ENCODE peak calls at places on chromosomes 1 and 21, in six cellular contexts. V is NB4, Q is lung, K is stomach, X is WTC11, F is AG10803. C is an unnamed sample.

GRCh38 chr1:97875996-97876395 is 44.8 kb downstream of the DPYD start:
- DNase-seq in F (peak), K (no peak), X (no peak), Q (no peak), V (no peak), C (no peak)

GRCh38 chr1:162922196-162922595 is 61.2 kb upstream of the CCDC190 start:
- DNase-seq in K (no peak), F (peak), V (no peak), X (no peak), Q (no peak), C (no peak)

GRCh38 chr1:188027613-188028012 is 1198.9 kb downstream of the PLA2G4A start:
- DNase-seq in K (no peak), V (no peak), F (peak), Q (no peak), X (no peak), C (peak)

GRCh38 chr1:212771341-212771740 is 20.2 kb downstream of the NSL1 start:
- DNase-seq in X (no peak), V (no peak), Q (no peak), F (no peak), K (no peak), C (no peak)

GRCh38 chr1:150162862-150163706 is 13.4 kb downstream of the PLEKHO1 start:
- DNase-seq in K (peak), V (peak), F (peak), X (peak), Q (peak), C (peak)

GRCh38 chr1:81806432-81806770 is 5.7 kb downstream of the ADGRL2 start:
- DNase-seq in V (no peak), K (no peak), F (no peak), X (no peak), Q (no peak), C (no peak)

GRCh38 chr1:205528446-205528886 is 24.0 kb downstream of the CDK18 start:
- DNase-seq in Q (no peak), K (no peak), F (no peak), V (no peak), X (no peak), C (no peak)

GRCh38 chr1:154206212-154206611 is at the start of gene CFAP141:
- DNase-seq in X (no peak), K (no peak), F (no peak), V (peak), Q (no peak), C (no peak)

GRCh38 chr1:109730666-109731065 is 10.2 kb downstream of the GSTM3 start:
- DNase-seq in V (no peak), F (no peak), K (no peak), Q (no peak), X (no peak), C (no peak)

GRCh38 chr1:109732390-109732763 is 8.5 kb downstream of the GSTM3 start:
- DNase-seq in X (no peak), K (no peak), F (no peak), Q (no peak), V (no peak), C (no peak)

GRCh38 chr1:109728870-109729269 is 12.0 kb downstream of the GSTM3 start:
- DNase-seq in X (no peak), Q (no peak), F (no peak), V (no peak), K (peak), C (no peak)

GRCh38 chr1:109733235-109733634 is 7.6 kb downstream of the GSTM3 start:
- DNase-seq in X (no peak), V (no peak), F (no peak), Q (no peak), K (no peak), C (no peak)
- TF ChIP-seq CTCF in X (no peak), V (no peak), F (no peak), Q (no peak), K (no peak), C (no peak)

GRCh38 chr21:16072692-16073091 is 342.9 kb downstream of the USP25 start:
- DNase-seq in F (peak), Q (no peak), K (no peak), V (no peak), X (no peak), C (no peak)
- TF ChIP-seq CTCF in F (no peak), Q (no peak), K (no peak), V (no peak), X (no peak), C (no peak)

DNA sequence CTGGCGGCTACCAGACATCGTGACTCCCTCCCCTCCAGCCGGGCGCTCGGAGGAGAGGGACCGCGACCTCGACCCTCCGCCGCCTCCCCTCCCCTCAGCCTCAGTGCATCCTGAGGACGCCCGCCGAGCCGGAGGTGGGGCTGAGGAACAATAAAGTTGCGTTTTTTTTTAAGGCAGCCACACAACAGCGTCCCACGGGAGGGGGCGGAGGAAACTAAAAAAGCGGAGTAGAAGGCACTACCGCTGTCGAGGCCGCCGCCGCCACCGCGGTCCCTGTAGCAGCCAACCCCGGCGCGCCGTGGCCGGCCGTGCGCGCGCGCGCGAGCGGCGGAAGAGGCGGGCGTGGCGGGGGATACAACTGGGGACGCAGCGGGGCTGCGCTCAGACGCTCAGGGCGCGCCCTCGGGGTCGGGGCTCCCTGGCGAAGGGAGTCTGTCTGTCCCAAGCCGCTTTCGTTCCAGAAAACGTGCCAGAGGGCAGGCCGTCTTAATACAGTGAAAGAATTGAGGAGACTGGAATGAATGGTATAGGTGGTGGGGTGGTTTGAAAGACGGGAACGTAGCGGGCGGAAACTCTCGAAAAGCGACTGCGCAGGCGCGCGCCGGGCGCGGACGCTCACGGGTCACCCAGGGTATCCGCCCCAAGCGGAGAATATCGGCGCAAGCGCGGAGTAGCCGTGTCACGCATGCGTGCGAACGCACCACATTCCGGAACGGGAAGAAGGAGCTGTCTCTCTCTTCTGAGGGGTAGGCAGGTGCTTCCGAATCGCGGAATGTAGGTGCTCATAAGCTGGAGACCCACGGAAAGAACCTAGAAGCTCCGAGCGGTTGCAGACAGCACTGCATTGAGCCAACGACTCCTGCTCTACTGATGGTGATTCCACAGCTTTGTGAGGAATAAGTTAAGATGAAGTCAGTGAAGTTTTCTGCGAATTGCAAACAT is at the start of gene COP1:
- DNase-seq in Q (peak), K (peak), F (peak), X (peak), V (peak), C (peak)
- TF ChIP-seq CTCF in Q (no peak), K (no peak), F (no peak), X (no peak), V (no peak), C (no peak)

GRCh38 chr1:29689372-29690030 is 453.2 kb downstream of the PTPRU start:
- DNase-seq in F (no peak), X (no peak), V (no peak), Q (no peak), K (no peak), C (no peak)
- TF ChIP-seq CTCF in F (no peak), X (no peak), V (no peak), Q (no peak), K (no peak), C (peak)

DNA sequence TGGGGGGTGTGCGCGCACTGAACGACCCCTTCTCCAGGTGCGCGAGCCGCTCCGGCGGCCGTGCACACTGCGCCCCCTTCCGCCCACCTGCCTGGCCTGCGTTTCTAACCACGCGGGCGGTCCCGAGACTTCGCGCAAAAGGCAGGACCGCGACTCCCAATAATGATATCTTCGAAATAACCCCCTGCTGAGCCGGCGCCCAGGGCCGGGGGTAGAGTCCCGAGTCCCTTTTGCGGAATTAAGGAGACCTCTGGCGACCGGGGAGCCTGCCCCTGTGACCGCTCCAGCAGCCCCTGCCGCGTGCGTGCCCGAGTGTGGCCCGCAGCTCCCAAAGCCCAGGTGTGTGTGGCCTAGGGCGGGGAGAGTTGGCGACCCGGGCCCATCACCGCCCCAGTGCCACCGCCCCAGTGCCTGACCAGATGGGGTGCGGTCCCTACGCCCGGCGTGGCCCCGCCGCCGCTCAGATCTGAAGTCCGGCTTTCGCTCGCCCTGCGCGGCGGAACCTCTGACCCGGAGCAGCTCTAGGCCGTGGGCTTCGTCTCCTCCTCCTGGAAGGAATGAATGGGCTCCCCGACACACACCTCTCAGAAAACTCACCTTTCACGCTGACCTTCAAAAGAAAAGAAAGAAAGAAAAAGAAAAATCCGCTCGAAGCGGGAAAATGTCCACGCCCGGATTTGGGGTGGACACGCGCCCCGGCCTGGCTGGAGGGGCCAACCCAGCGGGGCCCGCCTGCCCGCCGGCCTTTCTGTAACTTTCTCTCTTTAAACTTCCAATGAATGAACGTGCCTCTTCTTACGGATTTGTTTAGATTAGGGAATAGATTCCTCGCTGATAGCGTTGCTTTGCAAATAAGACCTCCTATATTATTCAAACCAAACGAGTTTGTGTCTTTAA is 5.5 kb upstream of the SIM2 start:
- DNase-seq in K (no peak), F (no peak), Q (no peak), V (no peak), X (peak), C (peak)
- TF ChIP-seq CTCF in K (no peak), F (no peak), Q (no peak), V (no peak), X (peak), C (peak)

DNA sequence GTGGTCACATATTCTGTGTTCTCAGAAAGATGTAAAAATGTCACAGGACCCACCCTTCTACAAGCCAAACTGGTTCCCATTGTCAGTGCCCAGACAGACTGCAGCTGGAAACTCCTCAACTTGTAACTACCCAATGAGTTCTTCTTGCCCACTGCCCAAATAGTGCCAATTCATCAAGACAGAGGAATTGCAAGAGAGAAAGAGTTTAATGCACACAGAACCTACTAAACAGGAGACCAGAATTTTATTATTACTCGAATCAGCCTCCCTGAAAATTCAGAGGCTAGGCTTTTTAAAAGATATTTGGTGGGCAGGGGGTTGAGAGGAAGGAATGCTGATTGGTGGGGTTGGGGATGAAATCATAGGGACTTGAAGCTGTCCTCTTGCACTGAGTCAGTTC is 184.1 kb downstream of the URB2 start:
- DNase-seq in V (no peak), F (no peak), X (no peak), Q (no peak), K (no peak), C (no peak)
- TF ChIP-seq CTCF in V (no peak), F (no peak), X (no peak), Q (no peak), K (no peak), C (no peak)

GRCh38 chr1:161117681-161118581 is at the start of the genes NIT1 and PFDN2:
- DNase-seq in K (peak), V (peak), F (peak), X (peak), Q (peak), C (peak)

GRCh38 chr1:161121042-161121441 is 3.1 kb downstream of the NIT1 start:
- DNase-seq in X (no peak), F (no peak), Q (no peak), K (no peak), V (no peak), C (no peak)

GRCh38 chr1:161119017-161119378 is 1.1 kb downstream of the NIT1 start:
- DNase-seq in V (peak), K (peak), X (peak), F (no peak), Q (no peak), C (no peak)

GRCh38 chr1:161121838-161122237 is 3.9 kb downstream of the NIT1 start:
- DNase-seq in F (no peak), Q (no peak), K (no peak), V (peak), X (no peak), C (no peak)

DNA sequence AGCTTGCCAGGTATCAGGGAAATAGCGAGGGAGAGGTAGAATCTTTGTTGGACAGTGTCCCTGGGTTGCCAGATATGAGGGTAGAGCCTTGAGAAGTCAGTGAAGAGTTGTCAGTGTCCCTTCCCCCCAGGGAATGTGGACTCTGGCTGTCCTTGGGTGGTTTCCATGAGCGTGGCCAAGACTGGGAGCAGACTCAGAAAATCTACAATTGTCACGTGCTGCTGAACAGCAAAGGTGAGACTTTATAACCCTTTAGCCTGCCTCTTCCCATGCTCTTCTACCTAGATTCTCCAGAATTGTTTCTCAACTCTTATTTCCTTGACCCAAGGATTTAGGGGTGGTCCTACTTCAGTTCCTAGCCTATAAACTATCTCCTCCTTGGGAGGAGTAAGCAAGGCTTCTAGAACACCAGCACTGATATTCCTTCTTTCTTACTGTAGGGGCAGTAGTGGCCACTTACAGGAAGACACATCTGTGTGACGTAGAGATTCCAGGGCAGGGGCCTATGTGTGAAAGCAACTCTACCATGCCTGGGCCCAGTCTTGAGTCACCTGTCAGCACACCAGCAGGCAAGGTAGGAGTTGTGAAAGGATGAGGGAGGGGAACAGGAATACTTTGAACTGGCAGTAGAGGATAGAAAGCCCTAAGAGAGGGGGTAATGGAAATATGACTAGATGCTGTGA is 1.6 kb downstream of the NIT1 start:
- DNase-seq in X (peak), V (peak), F (peak), Q (no peak), K (no peak), C (peak)
- TF ChIP-seq CTCF in X (no peak), V (peak), F (peak), Q (no peak), K (peak), C (peak)

GRCh38 chr1:224852901-224853568 is 76.4 kb upstream of the DNAH14 start:
- DNase-seq in X (no peak), K (no peak), Q (no peak), V (peak), F (peak), C (peak)
- TF ChIP-seq CTCF in X (peak), K (peak), Q (peak), V (peak), F (peak), C (peak)